ENCODE peak calls at places on chromosomes 3 and 15, in nine cellular contexts. N is activated CD4-positive, alpha-beta T cell treated with anti-CD3 and anti-CD28 coated beads for 24 hours; W is NCI-H82; M is AG04450; J is iPS-NIHi11; F is pons; E is stimulated activated CD8-positive, alpha-beta memory T cell treated with anti-CD3 and anti-CD28 coated beads, Interleukin-4, amount 100 ng/mL, for 4 hours; B is cerebellar cortex; I is HFFc6. U is an unnamed sample.

GRCh38 chr3:47910777-47911440 is 105.3 kb downstream of the MAP4 start:
- DNase-seq in N (no peak), W (no peak), M (peak; percentile 70), J (peak; percentile 24), F (no peak), E (no peak), B (no peak), I (peak; percentile 88), U (no peak)

GRCh38 chr3:185316740-185317407 is 46.1 kb upstream of the MAP3K13 start:
- DNase-seq in N (no peak), W (no peak), M (no peak), J (no peak), F (peak; percentile 13), E (no peak), B (no peak), I (no peak), U (no peak)

GRCh38 chr3:46705751-46706572 is 4.8 kb downstream of the TMIE start:
- DNase-seq in N (no peak), W (no peak), M (no peak), J (no peak), F (no peak), E (no peak), B (no peak), I (peak; percentile 40), U (no peak)

GRCh38 chr3:150253622-150254021 is 154.5 kb upstream of the TSC22D2 start:
- DNase-seq in N (no peak), W (peak; percentile 48), M (no peak), J (no peak), F (peak; percentile 61), E (no peak), B (no peak), I (no peak), U (no peak)

GRCh38 chr3:182837855-182838454 is 44.7 kb downstream of the ATP11B start:
- DNase-seq in N (no peak), W (no peak), M (no peak), J (no peak), F (peak; percentile 18), E (no peak), B (peak; percentile 20), I (peak; percentile 24), U (no peak)

GRCh38 chr15:48861813-48862431 is 16.0 kb upstream of the EID1 start:
- DNase-seq in N (no peak), W (peak; percentile 84), M (no peak), J (peak; percentile 55), F (peak; percentile 87), E (no peak), B (peak; percentile 73), I (peak; percentile 76), U (peak; percentile 56)

GRCh38 chr3:185089343-185089742 is 63.5 kb downstream of the C3orf70 start:
- DNase-seq in N (no peak), W (no peak), M (no peak), J (no peak), F (no peak), E (no peak), B (no peak), I (peak; percentile 37), U (no peak)

GRCh38 chr3:49668861-49669260 is 5.3 kb upstream of the APEH start:
- DNase-seq in N (no peak), W (no peak), M (no peak), J (no peak), F (no peak), E (no peak), B (no peak), I (no peak), U (no peak)

GRCh38 chr15:48653913-48654630 is 8.6 kb upstream of the FBN1 start:
- DNase-seq in N (no peak), W (no peak), M (no peak), J (no peak), F (no peak), E (no peak), B (no peak), I (no peak), U (no peak)

GRCh38 chr15:75065851-75066509 is 42.6 kb downstream of the PPCDC start:
- DNase-seq in N (no peak), W (peak; percentile 80), M (no peak), J (no peak), F (no peak), E (no peak), B (no peak), I (peak; percentile 23), U (no peak)

GRCh38 chr3:42710323-42711021 is 7.9 kb upstream of the HHATL start:
- DNase-seq in N (no peak), W (no peak), M (no peak), J (no peak), F (no peak), E (no peak), B (no peak), I (no peak), U (no peak)

GRCh38 chr15:100105101-100105500 is 236.7 kb downstream of the ADAMTS17 start:
- DNase-seq in N (no peak), W (no peak), M (no peak), J (no peak), F (no peak), E (no peak), B (no peak), I (no peak), U (no peak)

GRCh38 chr3:4986611-4987373 is 7.6 kb downstream of the BHLHE40 start:
- DNase-seq in N (peak; percentile 56), W (peak; percentile 70), M (peak; percentile 89), J (peak; percentile 88), F (peak; percentile 61), E (no peak), B (peak; percentile 79), I (peak; percentile 96), U (peak; percentile 80)

GRCh38 chr3:78875851-78876250 is 891.9 kb downstream of the ROBO1 start:
- DNase-seq in N (no peak), W (no peak), M (no peak), J (no peak), F (no peak), E (no peak), B (no peak), I (no peak), U (no peak)

GRCh38 chr15:70768247-70768883 is 5.0 kb upstream of the UACA start:
- DNase-seq in N (no peak), W (no peak), M (no peak), J (no peak), F (peak; percentile 34), E (no peak), B (no peak), I (no peak), U (peak; percentile 22)

GRCh38 chr3:25448750-25449684 is 21.0 kb downstream of the RARB start:
- DNase-seq in N (no peak), W (peak; percentile 11), M (no peak), J (peak; percentile 66), F (peak; percentile 25), E (no peak), B (peak; percentile 69), I (peak; percentile 11), U (no peak)

GRCh38 chr3:49653016-49653415 is 21.1 kb upstream of the APEH start:
- DNase-seq in N (no peak), W (no peak), M (no peak), J (no peak), F (no peak), E (no peak), B (no peak), I (no peak), U (no peak)

GRCh38 chr15:40847225-40847961 is 3.5 kb downstream of the SPINT1 start:
- DNase-seq in N (no peak), W (peak; percentile 97), M (no peak), J (peak; percentile 62), F (peak; percentile 82), E (no peak), B (peak; percentile 61), I (no peak), U (peak; percentile 81)

GRCh38 chr15:57881361-57881760 is 174.8 kb downstream of the POLR2M start:
- DNase-seq in N (no peak), W (no peak), M (no peak), J (no peak), F (no peak), E (no peak), B (no peak), I (peak; percentile 80), U (no peak)

GRCh38 chr15:78004919-78005634 is 72.4 kb downstream of the TBC1D2B start:
- DNase-seq in N (no peak), W (peak; percentile 52), M (peak; percentile 83), J (no peak), F (peak; percentile 89), E (no peak), B (peak; percentile 86), I (peak; percentile 90), U (no peak)

GRCh38 chr3:77506384-77506783 is 466.5 kb downstream of the ROBO2 start:
- DNase-seq in N (no peak), W (peak; percentile 13), M (no peak), J (no peak), F (no peak), E (no peak), B (no peak), I (peak; percentile 11), U (no peak)

GRCh38 chr3:172216267-172216666 is 176.9 kb downstream of the FNDC3B start:
- DNase-seq in N (no peak), W (no peak), M (no peak), J (no peak), F (no peak), E (no peak), B (no peak), I (no peak), U (no peak)

GRCh38 chr3:140420621-140421357 is 257.1 kb upstream of the TRIM42 start:
- DNase-seq in N (no peak), W (no peak), M (peak; percentile 1), J (no peak), F (no peak), E (no peak), B (no peak), I (peak; percentile 10), U (no peak)

GRCh38 chr15:49620174-49620573 is 444 bp downstream of the FAM227B start:
- DNase-seq in N (no peak), W (no peak), M (no peak), J (no peak), F (peak; percentile 55), E (no peak), B (peak; percentile 17), I (no peak), U (no peak)

GRCh38 chr3:117170112-117170511 is 460.5 kb downstream of the TUSC7 start:
- DNase-seq in N (no peak), W (peak; percentile 5), M (no peak), J (no peak), F (no peak), E (no peak), B (no peak), I (no peak), U (no peak)

GRCh38 chr15:28960979-28961378 is 75.2 kb downstream of the APBA2 start:
- DNase-seq in N (no peak), W (no peak), M (peak; percentile 66), J (no peak), F (no peak), E (no peak), B (no peak), I (peak; percentile 44), U (no peak)

GRCh38 chr3:47601310-47601709 is 22.6 kb upstream of the CSPG5 start:
- DNase-seq in N (no peak), W (no peak), M (no peak), J (no peak), F (peak; percentile 87), E (no peak), B (no peak), I (no peak), U (no peak)

GRCh38 chr3:56593455-56594158 is 36.6 kb downstream of the CCDC66 start:
- DNase-seq in N (no peak), W (no peak), M (no peak), J (no peak), F (no peak), E (peak; percentile 10), B (no peak), I (no peak), U (no peak)

GRCh38 chr3:61809879-61810278 is 248.5 kb downstream of the PTPRG start:
- DNase-seq in N (no peak), W (peak; percentile 22), M (no peak), J (no peak), F (no peak), E (no peak), B (peak; percentile 88), I (no peak), U (no peak)

GRCh38 chr15:100900136-100900894 is 18.8 kb upstream of the LRRK1 start:
- DNase-seq in N (no peak), W (no peak), M (no peak), J (peak; percentile 25), F (no peak), E (no peak), B (no peak), I (no peak), U (no peak)

GRCh38 chr3:108088697-108089096 is 2.1 kb downstream of the CD47 start:
- DNase-seq in N (peak; percentile 24), W (no peak), M (no peak), J (no peak), F (peak; percentile 42), E (no peak), B (no peak), I (no peak), U (peak; percentile 22)

U was measured in GM10248.